ENCODE peak calls at places on chromosomes 7 and 10, in nine cellular contexts. V is AG09309; M is PC-9; U is AG08396; C is stimulated activated CD4-positive, alpha-beta T cell treated with anti-CD3 and anti-CD28 coated beads, Interleukin-1b, Interleukin-23, amount 100 ng/mL, for 24 hours; F is cortex of kidney; O is activated effector memory CD4-positive, alpha-beta T cell treated with anti-CD3 and anti-CD28 coated beads, Interleukin-2, amount 50 U/mL, for 16 hours; A is retinal pigment epithelial cell; E is EH. Q is an unnamed sample.

GRCh38 chr10:119818889-119819270 is 53.8 kb downstream of the MCMBP start:
- DNase-seq in C (no peak), V (no peak), U (no peak), M (no peak), O (no peak), F (no peak), E (no peak), A (no peak), Q (no peak)

GRCh38 chr7:105920766-105921165 is 42.3 kb upstream of the CDHR3 start:
- DNase-seq in E (peak; percentile 38), F (no peak), A (no peak), V (no peak), U (peak; percentile 27), M (no peak), O (no peak), C (no peak), Q (no peak)

GRCh38 chr10:131818510-131819234 is 82.1 kb upstream of the PPP2R2D start:
- DNase-seq in V (no peak), U (no peak), M (no peak), A (no peak), O (no peak), F (no peak), E (no peak), C (no peak), Q (no peak)

GRCh38 chr10:91220954-91221696 is 662 bp downstream of the PCGF5 start:
- DNase-seq in V (no peak), U (peak; percentile 54), A (no peak), E (peak; percentile 50), F (no peak), O (peak; percentile 70), M (no peak), C (no peak), Q (no peak)

GRCh38 chr7:14104861-14105260 is 115.4 kb upstream of the ETV1 start:
- DNase-seq in U (no peak), F (no peak), A (no peak), C (no peak), M (no peak), O (no peak), V (no peak), E (no peak), Q (no peak)

GRCh38 chr7:35555934-35556333 is 139.0 kb downstream of the HERPUD2 start:
- DNase-seq in F (no peak), A (no peak), M (no peak), E (no peak), U (no peak), V (no peak), O (no peak), C (no peak), Q (no peak)

GRCh38 chr10:44960482-44961230 is 1.1 kb downstream of the RASSF4 start:
- DNase-seq in F (no peak), V (no peak), U (no peak), E (no peak), A (no peak), C (no peak), O (no peak), M (no peak), Q (no peak)

GRCh38 chr10:3421537-3422257 is 249.1 kb upstream of the PITRM1 start:
- DNase-seq in O (no peak), C (no peak), M (no peak), A (no peak), V (no peak), F (no peak), E (no peak), U (no peak), Q (no peak)

GRCh38 chr10:73774637-73775036 is 7.2 kb upstream of the CHCHD1 start:
- DNase-seq in A (no peak), M (no peak), C (no peak), E (peak; percentile 43), U (no peak), O (no peak), V (no peak), F (no peak), Q (no peak)

GRCh38 chr10:122054046-122055025 is 65.4 kb downstream of the TACC2 start:
- DNase-seq in F (no peak), C (no peak), O (no peak), E (peak; percentile 47), V (no peak), A (no peak), U (peak; percentile 62), M (no peak), Q (no peak)

GRCh38 chr10:4046722-4047354 is 261.8 kb upstream of the KLF6 start:
- DNase-seq in F (no peak), A (no peak), O (no peak), C (no peak), V (no peak), U (no peak), M (no peak), E (no peak), Q (no peak)

GRCh38 chr7:104973909-104974415 is 40.0 kb upstream of the KMT2E start:
- DNase-seq in M (no peak), A (no peak), O (no peak), C (no peak), E (peak; percentile 92), V (peak; percentile 71), F (no peak), U (peak; percentile 41), Q (no peak)

GRCh38 chr10:57992321-57993077 is 275.2 kb downstream of the IPMK start:
- DNase-seq in U (no peak), O (no peak), V (no peak), C (no peak), F (no peak), E (peak; percentile 28), M (peak; percentile 41), A (peak; percentile 64), Q (no peak)

GRCh38 chr10:70974351-70974901 is 86.1 kb upstream of the PCBD1 start:
- DNase-seq in O (no peak), V (no peak), A (peak; percentile 76), M (peak; percentile 28), F (no peak), C (no peak), U (peak; percentile 27), E (peak; percentile 44), Q (no peak)

GRCh38 chr10:18455086-18455884 is 196.1 kb downstream of the NSUN6 start:
- DNase-seq in A (no peak), M (no peak), C (no peak), O (no peak), F (no peak), U (no peak), V (no peak), E (no peak), Q (no peak)

GRCh38 chr7:108000875-108001758 is 1.8 kb downstream of the LAMB1 start:
- DNase-seq in E (peak; percentile 62), F (peak; percentile 10), M (no peak), A (no peak), U (peak; percentile 29), O (no peak), V (no peak), C (no peak), Q (no peak)